ENCODE peak calls at places on chromosome 4, in eight cellular contexts. Y, F, T, J, B, U, O and X are unnamed samples.

GRCh38 chr4:174365018-174365587 is 81.4 kb downstream of the CEP44 start:
- DNase-seq in Y (no peak), F (no peak), T (no peak), J (peak), B (no peak), U (no peak), O (peak), X (no peak)

GRCh38 chr4:17758459-17758858 is 23.0 kb downstream of the FAM184B start:
- DNase-seq in Y (no peak), F (no peak), T (no peak), J (no peak), B (no peak), U (no peak), O (no peak), X (no peak)

GRCh38 chr4:99383833-99384392 is 31.4 kb upstream of the ADH1C start:
- DNase-seq in Y (no peak), F (no peak), T (no peak), J (no peak), B (peak), U (peak), O (peak), X (no peak)

GRCh38 chr4:107854326-107855030 is 29.7 kb downstream of the SGMS2 start:
- DNase-seq in Y (no peak), F (no peak), T (no peak), J (no peak), B (no peak), U (no peak), O (peak), X (no peak)

GRCh38 chr4:39502034-39502658 is 25.1 kb downstream of the UGDH start:
- DNase-seq in Y (no peak), F (no peak), T (no peak), J (no peak), B (no peak), U (no peak), O (peak), X (no peak)

GRCh38 chr4:13509442-13509841 is 25.3 kb upstream of the RAB28 start:
- DNase-seq in Y (no peak), F (peak), T (no peak), J (no peak), B (no peak), U (no peak), O (no peak), X (no peak)

GRCh38 chr4:15707363-15707715 is 4.5 kb downstream of the BST1 start:
- DNase-seq in Y (no peak), F (no peak), T (no peak), J (no peak), B (no peak), U (no peak), O (no peak), X (no peak)

GRCh38 chr4:825063-825968 is 613 bp downstream of the CPLX1 start:
- DNase-seq in Y (no peak), F (peak), T (no peak), J (peak), B (no peak), U (no peak), O (no peak), X (no peak)

GRCh38 chr4:173626277-173626676 is 96.2 kb upstream of the HAND2 start:
- DNase-seq in Y (no peak), F (no peak), T (no peak), J (no peak), B (no peak), U (no peak), O (no peak), X (no peak)

GRCh38 chr4:123823244-123823643 is 426.6 kb downstream of the SPRY1 start:
- DNase-seq in Y (no peak), F (no peak), T (no peak), J (no peak), B (no peak), U (no peak), O (no peak), X (no peak)

GRCh38 chr4:134773497-134774000 is 572.0 kb upstream of the PABPC4L start:
- DNase-seq in Y (no peak), F (no peak), T (no peak), J (no peak), B (no peak), U (no peak), O (no peak), X (no peak)

GRCh38 chr4:134780244-134780643 is 578.7 kb upstream of the PABPC4L start:
- DNase-seq in Y (no peak), F (no peak), T (no peak), J (no peak), B (no peak), U (no peak), O (no peak), X (no peak)

DNA sequence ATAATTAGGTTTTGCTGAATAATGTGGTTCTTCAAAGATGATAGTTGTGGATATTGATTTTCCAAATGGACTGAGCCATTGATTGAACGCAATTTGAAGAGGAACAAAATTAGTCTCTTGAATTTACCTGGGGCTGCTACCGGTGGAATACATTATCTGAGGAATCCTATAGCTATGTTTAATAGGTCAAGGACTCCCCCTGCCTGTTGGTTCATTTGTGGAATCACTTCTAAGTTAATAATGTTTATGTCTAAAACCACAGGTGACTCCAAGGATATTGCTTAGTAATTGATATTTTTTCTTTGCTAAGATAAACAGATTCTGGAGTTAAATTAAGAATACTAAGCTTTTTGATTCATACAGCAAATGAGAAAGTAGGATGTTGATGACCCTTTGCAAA is 576.0 kb upstream of the PABPC4L start:
- DNase-seq in Y (no peak), F (no peak), T (no peak), J (no peak), B (no peak), U (no peak), O (peak), X (no peak)
- TF ChIP-seq CTCF in Y (no peak), F (peak), T (no peak), J (no peak), B (no peak), U (no peak), O (peak), X (peak)

GRCh38 chr4:102390438-102390837 is 45.2 kb upstream of the SLC39A8 start:
- DNase-seq in Y (no peak), F (no peak), T (no peak), J (peak), B (no peak), U (no peak), O (peak), X (no peak)
- TF ChIP-seq CTCF in Y (no peak), F (no peak), T (no peak), J (no peak), B (no peak), U (no peak), O (no peak), X (no peak)

DNA sequence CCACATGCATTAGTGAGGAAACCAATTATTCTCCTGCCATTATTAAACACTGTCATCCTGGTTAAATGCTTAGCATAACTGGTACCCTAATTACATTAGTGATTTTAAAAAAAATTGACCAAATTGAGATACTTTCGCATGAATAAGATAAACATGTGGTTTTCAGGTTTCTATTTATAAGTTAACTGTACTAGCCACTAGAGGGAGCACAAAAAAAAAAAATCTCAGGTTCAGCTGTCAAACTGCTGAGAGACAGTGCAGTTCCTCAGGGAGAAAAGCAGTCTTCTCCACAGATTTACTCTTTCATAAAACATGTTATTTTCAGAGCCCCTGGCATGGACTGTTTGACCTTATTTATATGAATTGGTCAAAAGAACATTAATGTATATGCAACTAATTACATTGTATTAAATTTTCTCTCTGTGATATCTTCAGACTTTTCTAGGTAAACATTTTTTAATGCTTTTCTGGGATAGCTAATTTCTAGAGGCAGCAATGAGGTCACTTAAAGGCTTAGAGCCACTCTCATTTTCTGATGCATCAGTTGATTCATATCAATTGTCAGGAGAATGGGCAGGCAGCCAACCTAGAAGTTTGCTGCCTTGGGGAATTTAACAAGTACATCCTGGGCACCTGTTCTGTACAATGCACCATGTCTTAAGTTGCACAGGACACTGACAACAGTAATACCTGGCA is 167.5 kb downstream of the CDS1 start:
- DNase-seq in Y (no peak), F (no peak), T (no peak), J (peak), B (no peak), U (no peak), O (peak), X (no peak)
- TF ChIP-seq CTCF in Y (no peak), F (peak), T (peak), J (no peak), B (peak), U (peak), O (peak), X (peak)

GRCh38 chr4:4595252-4595651 is 53.4 kb upstream of the STX18 start:
- DNase-seq in Y (peak), F (no peak), T (no peak), J (no peak), B (no peak), U (no peak), O (no peak), X (no peak)
- TF ChIP-seq CTCF in Y (no peak), F (peak), T (peak), J (no peak), B (no peak), U (no peak), O (peak), X (peak)

DNA sequence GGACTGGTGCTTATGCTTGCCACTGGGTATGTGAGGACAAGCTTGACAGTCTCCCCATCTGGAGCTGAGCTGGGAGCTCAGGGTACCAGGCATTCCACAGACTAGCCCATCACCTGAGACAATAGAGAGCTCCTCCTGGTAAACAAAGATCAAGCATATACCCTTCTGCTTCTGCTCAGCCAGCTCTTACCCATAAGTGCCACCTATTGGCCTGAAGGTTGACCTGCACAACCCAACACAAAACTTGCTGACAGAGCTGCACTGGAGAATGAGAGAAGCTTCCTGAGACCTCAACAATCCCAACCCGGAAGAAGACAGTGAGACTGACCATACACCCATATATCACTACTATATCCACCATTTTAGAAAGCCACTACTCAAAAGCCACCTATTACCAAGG is 1049.2 kb upstream of the INTU start:
- DNase-seq in Y (no peak), F (peak), T (no peak), J (no peak), B (no peak), U (no peak), O (no peak), X (no peak)
- TF ChIP-seq CTCF in Y (no peak), F (peak), T (no peak), J (no peak), B (no peak), U (no peak), O (peak), X (peak)

DNA sequence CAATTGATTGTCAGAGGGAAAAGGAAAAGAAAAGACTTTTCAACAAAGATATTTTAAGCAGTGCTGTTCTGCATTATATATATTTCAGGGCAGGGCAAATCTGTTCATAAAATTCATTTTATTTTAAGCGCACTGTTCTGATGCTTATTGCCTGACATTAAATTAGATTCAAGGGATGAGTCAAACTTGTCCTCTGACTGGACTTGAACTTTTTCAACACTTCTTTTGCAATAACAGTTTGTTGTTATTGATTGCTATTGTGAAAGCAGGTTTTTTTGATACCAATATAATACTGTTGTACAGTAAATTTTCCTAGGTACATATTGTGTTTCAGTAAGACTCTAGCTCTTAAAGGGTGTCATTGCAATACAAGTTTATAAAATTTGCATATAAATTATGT is 481.3 kb downstream of the NAF1 start:
- DNase-seq in Y (no peak), F (no peak), T (no peak), J (no peak), B (no peak), U (no peak), O (no peak), X (no peak)
- TF ChIP-seq CTCF in Y (no peak), F (no peak), T (no peak), J (no peak), B (no peak), U (no peak), O (no peak), X (no peak)

GRCh38 chr4:1854752-1855151 is 1.2 kb downstream of the LETM1 start:
- DNase-seq in Y (no peak), F (no peak), T (no peak), J (no peak), B (no peak), U (no peak), O (no peak), X (no peak)

GRCh38 chr4:1856920-1857699 is 1.2 kb upstream of the LETM1 start:
- DNase-seq in Y (no peak), F (peak), T (no peak), J (no peak), B (peak), U (no peak), O (no peak), X (no peak)

GRCh38 chr4:1857931-1858330 is 2.0 kb upstream of the LETM1 start:
- DNase-seq in Y (no peak), F (no peak), T (no peak), J (no peak), B (no peak), U (no peak), O (no peak), X (no peak)

GRCh38 chr4:1855334-1856070 is 454 bp downstream of the LETM1 start:
- DNase-seq in Y (no peak), F (peak), T (no peak), J (peak), B (peak), U (no peak), O (no peak), X (peak)

GRCh38 chr4:1856071-1856919 is at the start of gene LETM1:
- DNase-seq in Y (peak), F (peak), T (peak), J (peak), B (peak), U (peak), O (peak), X (peak)
- TF ChIP-seq CTCF in Y (no peak), F (peak), T (no peak), J (no peak), B (peak), U (no peak), O (peak), X (peak)

GRCh38 chr4:25696409-25696808 is 40.8 kb downstream of the SLC34A2 start:
- DNase-seq in Y (peak), F (peak), T (no peak), J (no peak), B (no peak), U (no peak), O (no peak), X (no peak)

GRCh38 chr4:25697516-25697915 is 41.9 kb downstream of the SLC34A2 start:
- DNase-seq in Y (peak), F (no peak), T (no peak), J (no peak), B (no peak), U (no peak), O (no peak), X (no peak)

DNA sequence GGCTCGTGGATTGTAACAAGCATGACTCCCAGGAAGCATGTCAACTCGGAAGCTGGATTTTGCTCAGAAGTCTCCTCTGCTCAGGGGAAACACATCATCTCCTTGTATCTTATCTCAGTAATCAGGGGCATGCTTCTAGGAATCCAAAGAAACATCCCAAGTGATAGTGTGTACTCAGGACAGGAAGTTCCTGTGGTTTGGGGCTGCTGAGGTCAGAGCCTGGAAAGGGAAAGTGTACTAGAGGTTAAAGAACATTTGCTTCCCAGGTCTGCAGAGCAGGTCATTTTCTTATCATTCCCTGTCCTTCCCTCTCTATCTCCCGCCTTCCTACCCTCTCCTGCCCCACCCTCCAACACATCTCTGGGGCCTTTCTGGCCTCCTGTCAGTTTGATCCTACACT is 38.8 kb downstream of the SLC34A2 start:
- DNase-seq in Y (no peak), F (peak), T (no peak), J (no peak), B (no peak), U (no peak), O (no peak), X (no peak)
- TF ChIP-seq CTCF in Y (no peak), F (no peak), T (no peak), J (no peak), B (no peak), U (no peak), O (no peak), X (no peak)